ENCODE peak calls at places on chromosomes 3 and 15, in eight cellular contexts. A is adrenal gland, G is mucosa of descending colon, O is K562, T is upper lobe of right lung, L is tibial nerve, E is SK-N-SH, Z is suprapubic skin. J is an unnamed sample.

GRCh38 chr3:74149466-74149865 is 465.0 kb downstream of the CNTN3 start:
- DNase-seq in Z (no peak), O (no peak), G (no peak), T (no peak), A (no peak), L (no peak), E (no peak), J (no peak)

GRCh38 chr15:35289029-35289617 is 204.0 kb upstream of the NANOGP8 start:
- DNase-seq in Z (no peak), L (no peak), A (peak; percentile 26), E (peak; percentile 58), T (no peak), G (peak; percentile 48), O (peak; percentile 20), J (peak; percentile 64)

GRCh38 chr3:168030488-168031054 is 65.2 kb downstream of the GOLIM4 start:
- DNase-seq in T (no peak), Z (no peak), G (no peak), O (no peak), E (no peak), L (no peak), A (no peak), J (no peak)

GRCh38 chr3:45330500-45331295 is 57.7 kb upstream of the LARS2 start:
- DNase-seq in L (no peak), Z (no peak), O (no peak), G (no peak), T (no peak), E (no peak), A (no peak), J (no peak)

GRCh38 chr15:62912808-62913207 is 129.7 kb upstream of the TPM1 start:
- DNase-seq in A (no peak), L (no peak), O (no peak), T (no peak), Z (no peak), E (no peak), G (no peak), J (no peak)

GRCh38 chr15:64461577-64462162 is 1.3 kb downstream of the ZNF609 start:
- DNase-seq in T (no peak), E (peak; percentile 49), A (peak; percentile 28), L (no peak), O (peak; percentile 49), Z (no peak), G (peak; percentile 20), J (peak; percentile 51)

GRCh38 chr3:46289551-46289950 is 47.3 kb downstream of the CCR3 start:
- DNase-seq in G (no peak), A (no peak), Z (no peak), O (no peak), E (no peak), L (no peak), T (no peak), J (no peak)

GRCh38 chr3:129938140-129938930 is 36.2 kb upstream of the TRH start:
- DNase-seq in O (no peak), E (no peak), T (no peak), A (no peak), G (no peak), Z (no peak), L (no peak), J (no peak)

GRCh38 chr3:110646496-110646895 is 425.1 kb upstream of the NECTIN3 start:
- DNase-seq in O (no peak), Z (no peak), E (no peak), T (no peak), G (no peak), L (no peak), A (no peak), J (no peak)

GRCh38 chr3:14913071-14913925 is 34.1 kb upstream of the NR2C2 start:
- DNase-seq in G (no peak), L (no peak), A (no peak), E (peak; percentile 58), O (no peak), Z (peak; percentile 37), T (no peak), J (no peak)

GRCh38 chr15:66491846-66492245 is 5.7 kb downstream of the SNAPC5 start:
- DNase-seq in A (peak; percentile 5), L (no peak), E (no peak), G (no peak), T (no peak), Z (no peak), O (no peak), J (no peak)

GRCh38 chr3:27110020-27110419 is 259.2 kb downstream of the NEK10 start:
- DNase-seq in E (no peak), L (no peak), A (no peak), O (no peak), T (no peak), G (no peak), Z (no peak), J (no peak)

GRCh38 chr3:38739931-38740330 is 76.1 kb downstream of the SCN10A start:
- DNase-seq in O (no peak), A (no peak), L (no peak), E (no peak), Z (no peak), T (no peak), G (no peak), J (no peak)

GRCh38 chr3:129604223-129604941 is 2.1 kb downstream of the PLXND1 start:
- DNase-seq in E (no peak), T (no peak), A (no peak), O (no peak), L (no peak), Z (no peak), G (no peak), J (no peak)

GRCh38 chr15:83784975-83785374 is 131.1 kb downstream of the ADAMTSL3 start:
- DNase-seq in A (no peak), L (no peak), T (no peak), Z (no peak), G (no peak), O (no peak), E (no peak), J (no peak)

GRCh38 chr3:169218314-169218983 is 445.1 kb downstream of the MECOM start:
- DNase-seq in A (peak; percentile 31), E (peak; percentile 36), T (no peak), O (no peak), Z (no peak), L (peak; percentile 16), G (peak; percentile 65), J (peak; percentile 43)

GRCh38 chr3:129282727-129283327 is 4.2 kb downstream of the HMCES start:
- DNase-seq in T (no peak), L (no peak), O (no peak), E (no peak), A (no peak), Z (no peak), G (no peak), J (peak; percentile 70)

GRCh38 chr15:38208779-38209178 is 43.9 kb upstream of the SPRED1 start:
- DNase-seq in O (no peak), A (no peak), E (no peak), Z (no peak), L (no peak), G (no peak), T (no peak), J (no peak)

GRCh38 chr3:12869025-12869695 is 27.8 kb upstream of the RPL32 start:
- DNase-seq in T (peak; percentile 82), A (peak; percentile 74), L (no peak), Z (no peak), E (peak; percentile 81), O (peak; percentile 91), G (peak; percentile 79), J (peak; percentile 26)

GRCh38 chr3:151798476-151798875 is 15.4 kb upstream of the AADAC start:
- DNase-seq in L (no peak), A (no peak), O (no peak), E (no peak), T (no peak), Z (no peak), G (no peak), J (no peak)

GRCh38 chr15:54082836-54083492 is 104.7 kb downstream of the UNC13C start:
- DNase-seq in Z (no peak), A (no peak), E (peak; percentile 48), O (peak; percentile 15), G (peak; percentile 4), L (no peak), T (no peak), J (no peak)

DNA sequence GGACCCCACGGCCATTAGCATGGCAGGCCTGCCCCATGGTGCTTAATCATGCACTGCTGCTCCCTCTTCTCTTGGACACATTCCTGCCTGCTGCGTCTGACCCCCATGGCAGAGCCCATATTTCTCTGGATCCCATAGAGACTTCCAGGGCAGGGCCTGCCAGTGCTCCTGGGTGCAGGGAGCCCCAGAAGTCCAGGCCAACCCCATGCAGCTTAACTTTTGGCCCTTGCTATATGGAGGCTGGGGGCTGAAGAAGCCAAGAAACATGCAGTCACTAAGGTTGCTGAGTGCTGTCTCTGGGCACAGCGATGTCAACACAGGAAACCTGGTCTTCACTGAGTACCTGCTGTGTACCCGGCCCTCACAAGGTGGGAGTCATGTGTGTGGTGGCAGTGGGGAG is 11.3 kb upstream of the PRKCD start:
- DNase-seq in A (no peak), T (no peak), G (no peak), Z (no peak), O (no peak), E (no peak), L (no peak), J (no peak)
- H3K4me1 ChIP-seq in A (peaks cover 29% of the 10 kb centered on the region), T (peaks cover 39% of the 10 kb centered on the region), G (peaks cover 74% of the 10 kb centered on the region), Z (peaks cover 26% of the 10 kb centered on the region), O (no peaks in the 10 kb centered on the region), E (peaks cover 5% of the 10 kb centered on the region), L (no peaks in the 10 kb centered on the region), J (peaks cover 53% of the 10 kb centered on the region)

DNA sequence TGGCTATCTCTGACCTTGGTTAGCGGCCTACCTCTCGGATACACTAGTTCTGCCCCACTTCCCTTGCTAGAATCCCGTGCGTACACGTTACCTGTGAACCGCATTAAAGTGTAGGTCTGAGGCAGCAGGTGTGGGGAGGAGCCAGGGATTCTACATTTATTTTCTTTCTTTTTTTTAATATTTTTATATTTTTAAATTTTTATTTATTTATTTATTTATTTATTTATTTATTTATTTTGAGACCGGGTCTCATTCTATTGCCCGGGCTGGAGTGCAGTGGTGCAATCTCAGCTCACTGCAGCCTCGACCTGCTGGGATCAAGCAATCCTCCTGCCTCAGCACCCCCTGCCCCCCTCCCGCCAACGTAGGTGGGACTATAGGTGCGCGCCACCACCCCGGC is 60.9 kb upstream of the NR2E3 start:
- DNase-seq in L (no peak), T (no peak), G (no peak), E (no peak), Z (no peak), A (no peak), O (no peak), J (no peak)
- H3K4me1 ChIP-seq in L (no peaks in the 10 kb centered on the region), T (peaks cover 3% of the 10 kb centered on the region), G (peaks cover 50% of the 10 kb centered on the region), E (no peaks in the 10 kb centered on the region), Z (no peaks in the 10 kb centered on the region), A (peaks cover 5% of the 10 kb centered on the region), O (no peaks in the 10 kb centered on the region), J (no peaks in the 10 kb centered on the region)

GRCh38 chr15:56985871-56986270 is 67.4 kb downstream of the TCF12 start:
- DNase-seq in L (no peak), G (no peak), Z (no peak), T (no peak), E (no peak), A (no peak), O (no peak), J (no peak)
- H3K4me1 ChIP-seq in L (no peaks in the 10 kb centered on the region), G (no peaks in the 10 kb centered on the region), Z (peaks cover 41% of the 10 kb centered on the region), T (peaks cover 20% of the 10 kb centered on the region), E (peaks cover 2% of the 10 kb centered on the region), A (peaks cover 13% of the 10 kb centered on the region), O (peaks cover 10% of the 10 kb centered on the region), J (peaks cover 10% of the 10 kb centered on the region)

DNA sequence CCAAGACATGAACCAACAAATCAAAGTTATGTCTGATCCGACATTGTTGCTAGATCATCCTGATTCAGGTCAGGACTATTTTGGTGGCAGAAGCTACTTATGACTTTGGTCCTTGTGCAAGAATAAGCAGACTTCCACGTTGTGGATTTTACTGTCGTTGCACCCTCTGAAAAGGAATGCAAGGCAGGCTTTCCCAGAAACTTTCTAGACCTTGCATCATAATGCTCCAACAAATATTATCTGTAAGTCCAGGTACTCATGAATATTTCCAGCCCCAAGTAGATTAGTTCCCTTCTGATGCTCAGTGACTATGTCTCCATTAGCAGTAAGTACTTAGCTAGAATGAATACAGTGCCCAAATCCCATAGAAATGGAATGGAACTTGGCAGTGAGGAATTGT is 203.3 kb upstream of the LRRFIP2 start:
- DNase-seq in T (no peak), A (no peak), E (no peak), Z (no peak), O (no peak), G (no peak), L (no peak), J (no peak)
- H3K4me1 ChIP-seq in T (no peaks in the 10 kb centered on the region), A (no peaks in the 10 kb centered on the region), E (no peaks in the 10 kb centered on the region), Z (peaks cover 6% of the 10 kb centered on the region), O (no peaks in the 10 kb centered on the region), G (no peaks in the 10 kb centered on the region), L (no peaks in the 10 kb centered on the region), J (no peaks in the 10 kb centered on the region)